ENCODE peak calls at places on chromosomes 2 and 18, in eight cellular contexts. A, I, O, R, Y, P, V and W are unnamed samples.

GRCh38 chr2:46164581-46165301 is 132.5 kb upstream of the EPAS1 start:
- DNase-seq in A (no peak), I (no peak), O (peak), R (peak), Y (no peak), P (no peak), V (peak), W (no peak)

GRCh38 chr2:164412831-164413230 is 208.5 kb downstream of the GRB14 start:
- DNase-seq in A (no peak), I (no peak), O (peak), R (no peak), Y (no peak), P (no peak), V (no peak), W (no peak)

GRCh38 chr18:52682260-52682659 is 342.3 kb downstream of the DCC start:
- DNase-seq in A (no peak), I (no peak), O (no peak), R (no peak), Y (no peak), P (no peak), V (peak), W (no peak)

GRCh38 chr2:33363599-33364300 is 112.7 kb upstream of the RASGRP3 start:
- DNase-seq in A (no peak), I (no peak), O (peak), R (peak), Y (no peak), P (no peak), V (peak), W (no peak)

GRCh38 chr2:120937736-120938131 is 202.1 kb downstream of the GLI2 start:
- DNase-seq in A (no peak), I (no peak), O (peak), R (no peak), Y (no peak), P (no peak), V (peak), W (no peak)

GRCh38 chr18:9683418-9684396 is 24.4 kb upstream of the RAB31 start:
- DNase-seq in A (no peak), I (no peak), O (peak), R (peak), Y (no peak), P (peak), V (peak), W (no peak)

GRCh38 chr2:161141033-161141432 is 19.2 kb upstream of the TANK start:
- DNase-seq in A (no peak), I (no peak), O (no peak), R (no peak), Y (no peak), P (no peak), V (no peak), W (no peak)

GRCh38 chr2:151830966-151831365 is 2.7 kb upstream of the ARL5A start:
- DNase-seq in A (no peak), I (no peak), O (no peak), R (no peak), Y (no peak), P (no peak), V (no peak), W (no peak)

GRCh38 chr2:27262379-27263286 is at the start of gene SLC30A3:
- DNase-seq in A (peak), I (peak), O (peak), R (peak), Y (peak), P (no peak), V (no peak), W (peak)

GRCh38 chr2:64101141-64101591 is 43.1 kb downstream of the PELI1 start:
- DNase-seq in A (no peak), I (no peak), O (no peak), R (peak), Y (no peak), P (no peak), V (peak), W (no peak)

GRCh38 chr2:27370816-27371620 is 602 bp downstream of the SNX17 start:
- DNase-seq in A (no peak), I (no peak), O (peak), R (peak), Y (no peak), P (no peak), V (peak), W (peak)

GRCh38 chr18:11654736-11655604 is 34.1 kb upstream of the GNAL start:
- DNase-seq in A (no peak), I (peak), O (peak), R (peak), Y (peak), P (peak), V (peak), W (peak)

GRCh38 chr2:142142595-142142994 is 11.8 kb upstream of the LRP1B start:
- DNase-seq in A (no peak), I (no peak), O (no peak), R (no peak), Y (no peak), P (no peak), V (no peak), W (no peak)

GRCh38 chr18:42409005-42409404 is 454.0 kb downstream of the PIK3C3 start:
- DNase-seq in A (no peak), I (no peak), O (no peak), R (no peak), Y (no peak), P (no peak), V (no peak), W (no peak)

GRCh38 chr2:222902660-222903059 is 41.8 kb downstream of the ACSL3 start:
- DNase-seq in A (no peak), I (no peak), O (no peak), R (no peak), Y (no peak), P (no peak), V (no peak), W (no peak)

GRCh38 chr18:46950064-46950656 is 32.8 kb downstream of the KATNAL2 start:
- DNase-seq in A (no peak), I (no peak), O (peak), R (peak), Y (no peak), P (no peak), V (peak), W (no peak)

GRCh38 chr2:169715379-169716228 is 18.0 kb upstream of the KLHL23 start:
- DNase-seq in A (no peak), I (no peak), O (no peak), R (peak), Y (no peak), P (no peak), V (no peak), W (no peak)

GRCh38 chr2:231670892-231671616 is 37.3 kb upstream of the PTMA start:
- DNase-seq in A (no peak), I (no peak), O (no peak), R (peak), Y (no peak), P (no peak), V (peak), W (peak)

GRCh38 chr18:7626922-7627440 is 59.9 kb downstream of the PTPRM start:
- DNase-seq in A (no peak), I (no peak), O (peak), R (peak), Y (no peak), P (no peak), V (peak), W (no peak)

GRCh38 chr2:239544846-239545465 is 144.1 kb upstream of the HDAC4 start:
- DNase-seq in A (peak), I (peak), O (no peak), R (no peak), Y (no peak), P (no peak), V (no peak), W (no peak)

GRCh38 chr2:27566628-27567027 is 16.2 kb upstream of the ZNF512 start:
- DNase-seq in A (no peak), I (no peak), O (peak), R (peak), Y (no peak), P (no peak), V (peak), W (no peak)

GRCh38 chr2:68727698-68728375 is 6.8 kb upstream of the ARHGAP25 start:
- DNase-seq in A (no peak), I (no peak), O (peak), R (no peak), Y (no peak), P (no peak), V (peak), W (no peak)

GRCh38 chr2:241011751-241012510 is 13.5 kb downstream of the SNED1 start:
- DNase-seq in A (no peak), I (no peak), O (no peak), R (no peak), Y (no peak), P (no peak), V (no peak), W (no peak)